ENCODE peak calls at places on chromosomes 1 and 21, in five cellular contexts. One of them, this sample, is unnamed.

GRCh38 chr1:63575340-63575826 is 17.8 kb upstream of the PGM1 start:
- DNase-seq in IMR-90: peak
- DNase-seq in H9: peak
- DNase-seq in neuronal stem cell: peak
- DNase-seq in H1: no peak
- DNase-seq in this sample: no peak

GRCh38 chr21:25385912-25386474 is 221.3 kb downstream of the MRPL39 start:
- DNase-seq in IMR-90: peak
- DNase-seq in H9: peak
- DNase-seq in neuronal stem cell: peak
- DNase-seq in H1: no peak
- DNase-seq in this sample: peak

GRCh38 chr1:160460214-160460642 is 59.9 kb downstream of the VANGL2 start:
- DNase-seq in IMR-90: no peak
- DNase-seq in H9: no peak
- DNase-seq in neuronal stem cell: no peak
- DNase-seq in H1: no peak
- DNase-seq in this sample: no peak

GRCh38 chr1:233045591-233045990 is 95.2 kb downstream of the NTPCR start:
- DNase-seq in IMR-90: peak
- DNase-seq in H9: no peak
- DNase-seq in neuronal stem cell: no peak
- DNase-seq in H1: no peak
- DNase-seq in this sample: no peak

GRCh38 chr1:218156602-218157001 is 128.5 kb upstream of the RRP15 start:
- DNase-seq in IMR-90: no peak
- DNase-seq in H9: peak
- DNase-seq in neuronal stem cell: peak
- DNase-seq in H1: peak
- DNase-seq in this sample: peak

GRCh38 chr1:225470210-225470609 is 42.4 kb upstream of the LBR start:
- DNase-seq in IMR-90: no peak
- DNase-seq in H9: peak
- DNase-seq in neuronal stem cell: no peak
- DNase-seq in H1: no peak
- DNase-seq in this sample: no peak

GRCh38 chr1:198904356-198904755 is 265.5 kb downstream of the PTPRC start:
- DNase-seq in IMR-90: peak
- DNase-seq in H9: no peak
- DNase-seq in neuronal stem cell: no peak
- DNase-seq in H1: no peak
- DNase-seq in this sample: no peak

GRCh38 chr1:153649137-153649866 is 9.2 kb upstream of the SNAPIN start:
- DNase-seq in IMR-90: no peak
- DNase-seq in H9: no peak
- DNase-seq in neuronal stem cell: no peak
- DNase-seq in H1: no peak
- DNase-seq in this sample: no peak

GRCh38 chr1:165930961-165931360 is 103.5 kb downstream of the UCK2 start:
- DNase-seq in IMR-90: no peak
- DNase-seq in H9: no peak
- DNase-seq in neuronal stem cell: no peak
- DNase-seq in H1: no peak
- DNase-seq in this sample: no peak

GRCh38 chr1:19185976-19186375 is 24.1 kb downstream of the UBR4 start:
- DNase-seq in IMR-90: no peak
- DNase-seq in H9: no peak
- DNase-seq in neuronal stem cell: no peak
- DNase-seq in H1: no peak
- DNase-seq in this sample: no peak

GRCh38 chr1:183841950-183842816 is 37.3 kb downstream of the RGL1 start:
- DNase-seq in IMR-90: peak
- DNase-seq in H9: no peak
- DNase-seq in neuronal stem cell: no peak
- DNase-seq in H1: no peak
- DNase-seq in this sample: no peak

GRCh38 chr1:16348414-16349182 is 3.7 kb downstream of the FBXO42 start:
- DNase-seq in IMR-90: peak
- DNase-seq in H9: no peak
- DNase-seq in neuronal stem cell: no peak
- DNase-seq in H1: no peak
- DNase-seq in this sample: peak

GRCh38 chr1:205547932-205548827 is 43.7 kb downstream of the CDK18 start:
- DNase-seq in IMR-90: no peak
- DNase-seq in H9: peak
- DNase-seq in neuronal stem cell: no peak
- DNase-seq in H1: peak
- DNase-seq in this sample: peak

GRCh38 chr1:43997295-43997694 is 5.9 kb downstream of the CCDC24 start:
- DNase-seq in IMR-90: no peak
- DNase-seq in H9: no peak
- DNase-seq in neuronal stem cell: no peak
- DNase-seq in H1: no peak
- DNase-seq in this sample: no peak

GRCh38 chr1:219805191-219805590 is 123.2 kb downstream of the SLC30A10 start:
- DNase-seq in IMR-90: no peak
- DNase-seq in H9: no peak
- DNase-seq in neuronal stem cell: no peak
- DNase-seq in H1: no peak
- DNase-seq in this sample: no peak

GRCh38 chr1:77281491-77282186 is at the start of gene AK5:
- DNase-seq in IMR-90: peak
- DNase-seq in H9: peak
- DNase-seq in neuronal stem cell: peak
- DNase-seq in H1: peak
- DNase-seq in this sample: peak

GRCh38 chr1:24892188-24893153 is 37.6 kb downstream of the RUNX3 start:
- DNase-seq in IMR-90: no peak
- DNase-seq in H9: no peak
- DNase-seq in neuronal stem cell: no peak
- DNase-seq in H1: peak
- DNase-seq in this sample: no peak

GRCh38 chr1:9181176-9181906 is 52.4 kb upstream of the GPR157 start:
- DNase-seq in IMR-90: peak
- DNase-seq in H9: peak
- DNase-seq in neuronal stem cell: peak
- DNase-seq in H1: peak
- DNase-seq in this sample: peak
- H4K8ac ChIP-seq in IMR-90: peak
- H4K8ac ChIP-seq in H9: no peak
- H4K8ac ChIP-seq in neuronal stem cell: no peak
- H4K8ac ChIP-seq in H1: no peak
- H4K8ac ChIP-seq in this sample: no peak

GRCh38 chr1:223756002-223756775 is 43.9 kb downstream of the CAPN2 start:
- DNase-seq in IMR-90: no peak
- DNase-seq in H9: no peak
- DNase-seq in neuronal stem cell: no peak
- DNase-seq in H1: no peak
- DNase-seq in this sample: no peak
- H4K8ac ChIP-seq in IMR-90: no peak
- H4K8ac ChIP-seq in H9: no peak
- H4K8ac ChIP-seq in neuronal stem cell: no peak
- H4K8ac ChIP-seq in H1: no peak
- H4K8ac ChIP-seq in this sample: no peak

DNA sequence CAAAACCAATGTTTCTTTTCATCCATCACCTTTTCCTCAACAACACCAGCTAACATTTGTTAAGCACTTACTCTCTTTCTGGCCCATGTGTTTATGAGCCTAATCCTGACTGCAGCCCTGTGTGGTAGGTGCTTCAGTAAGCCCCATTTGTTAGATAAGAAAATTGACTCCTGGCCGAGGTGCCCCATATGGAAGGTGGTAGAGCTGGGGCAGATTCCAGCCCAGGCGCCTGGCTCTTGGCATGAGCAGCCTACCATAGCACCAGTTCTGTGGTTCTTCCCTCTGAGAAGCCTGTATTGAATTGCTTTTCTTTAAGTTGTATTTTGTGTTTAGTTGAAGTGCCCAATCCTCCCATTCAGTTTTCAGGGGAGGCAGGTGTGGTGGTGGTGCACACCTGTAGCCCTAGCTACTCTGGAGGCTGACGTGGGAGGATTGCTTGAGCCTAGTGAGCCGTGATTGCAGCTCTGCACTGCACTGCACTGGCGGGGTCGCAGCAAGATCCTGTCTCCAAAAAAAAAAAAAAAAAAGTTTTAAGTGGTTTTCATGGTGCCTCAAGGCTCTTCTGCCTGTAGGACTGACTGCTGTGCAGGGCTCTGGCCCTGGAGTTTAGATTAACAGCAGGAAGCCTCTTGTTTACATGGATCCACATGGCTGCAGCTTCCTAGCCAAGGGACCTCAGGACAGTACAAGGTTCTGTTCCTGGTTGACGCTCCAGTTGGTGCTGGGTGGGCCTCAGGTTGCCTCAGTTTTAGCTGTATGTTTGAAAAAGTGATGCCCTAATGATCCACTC is 125.9 kb downstream of the MRPS6 start:
- DNase-seq in IMR-90: no peak
- DNase-seq in H9: no peak
- DNase-seq in neuronal stem cell: no peak
- DNase-seq in H1: peak
- DNase-seq in this sample: peak
- H4K8ac ChIP-seq in IMR-90: no peak
- H4K8ac ChIP-seq in H9: no peak
- H4K8ac ChIP-seq in neuronal stem cell: no peak
- H4K8ac ChIP-seq in H1: no peak
- H4K8ac ChIP-seq in this sample: no peak

GRCh38 chr1:40665335-40666171 is at the start of gene RIMS3:
- DNase-seq in IMR-90: peak
- DNase-seq in H9: peak
- DNase-seq in neuronal stem cell: peak
- DNase-seq in H1: peak
- DNase-seq in this sample: peak
- H4K8ac ChIP-seq in IMR-90: peak
- H4K8ac ChIP-seq in H9: no peak
- H4K8ac ChIP-seq in neuronal stem cell: no peak
- H4K8ac ChIP-seq in H1: no peak
- H4K8ac ChIP-seq in this sample: no peak

GRCh38 chr1:151069103-151069486 is 1.5 kb upstream of the GABPB2 start:
- DNase-seq in IMR-90: no peak
- DNase-seq in H9: no peak
- DNase-seq in neuronal stem cell: no peak
- DNase-seq in H1: no peak
- DNase-seq in this sample: no peak

GRCh38 chr1:151065089-151065645 is 5.0 kb downstream of the MLLT11 start:
- DNase-seq in IMR-90: no peak
- DNase-seq in H9: no peak
- DNase-seq in neuronal stem cell: no peak
- DNase-seq in H1: no peak
- DNase-seq in this sample: no peak

GRCh38 chr1:151062738-151063371 is 2.7 kb downstream of the MLLT11 start:
- DNase-seq in IMR-90: peak
- DNase-seq in H9: no peak
- DNase-seq in neuronal stem cell: no peak
- DNase-seq in H1: no peak
- DNase-seq in this sample: peak

GRCh38 chr1:151072224-151072623 is 1.7 kb downstream of the GABPB2 start:
- DNase-seq in IMR-90: no peak
- DNase-seq in H9: no peak
- DNase-seq in neuronal stem cell: no peak
- DNase-seq in H1: no peak
- DNase-seq in this sample: no peak

DNA sequence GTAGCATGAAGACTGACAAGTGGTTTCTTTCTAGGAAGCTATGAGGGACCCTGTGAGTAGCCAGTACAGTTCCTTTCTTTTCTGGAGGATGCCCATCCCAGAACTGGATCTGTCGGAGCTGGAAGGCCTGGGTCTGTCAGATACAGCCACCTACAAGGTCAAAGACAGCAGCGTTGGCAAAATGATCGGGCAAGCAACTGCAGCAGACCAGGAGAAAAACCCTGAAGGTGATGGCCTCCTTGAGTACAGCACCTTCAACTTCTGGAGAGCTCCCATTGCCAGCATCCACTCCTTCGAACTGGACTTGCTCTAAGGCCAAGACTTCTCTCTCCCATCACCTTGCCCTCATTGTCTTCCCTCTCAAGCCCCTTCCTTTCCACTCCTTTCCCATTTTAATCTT is 3.4 kb upstream of the GABPB2 start:
- DNase-seq in IMR-90: no peak
- DNase-seq in H9: no peak
- DNase-seq in neuronal stem cell: no peak
- DNase-seq in H1: no peak
- DNase-seq in this sample: no peak
- H4K8ac ChIP-seq in IMR-90: no peak
- H4K8ac ChIP-seq in H9: no peak
- H4K8ac ChIP-seq in neuronal stem cell: no peak
- H4K8ac ChIP-seq in H1: no peak
- H4K8ac ChIP-seq in this sample: no peak

DNA sequence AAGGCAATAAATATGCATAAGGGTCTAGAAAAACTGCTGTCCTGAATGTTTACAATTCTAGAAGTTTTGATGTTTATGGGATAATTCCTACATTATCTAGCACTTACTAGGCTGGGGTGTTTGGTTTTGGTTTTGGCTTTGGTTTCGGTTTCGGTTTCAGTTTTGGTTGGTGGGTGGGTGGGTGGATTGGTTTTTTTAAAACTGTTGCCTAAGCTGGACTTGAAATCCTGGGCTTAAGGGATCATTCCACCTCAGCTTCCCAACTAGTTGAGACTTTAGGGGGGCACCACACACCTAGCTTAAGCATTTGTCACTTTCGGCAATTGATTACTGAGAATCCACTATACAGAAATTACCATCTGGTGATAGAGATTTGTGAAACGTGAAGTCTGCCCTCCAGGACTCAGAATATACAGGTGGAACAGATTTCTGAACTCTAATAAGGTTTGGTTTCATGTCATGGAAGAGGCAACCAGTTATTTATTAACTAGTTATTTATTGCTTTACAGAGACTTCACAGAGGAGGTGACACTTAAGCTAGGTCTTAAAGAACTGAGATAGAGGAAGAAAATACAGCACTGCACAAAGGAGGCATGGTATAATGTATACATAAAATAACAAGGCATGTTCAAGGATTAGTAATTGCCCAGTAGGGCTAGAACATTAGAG is 69.6 kb downstream of the PIK3R3 start:
- DNase-seq in IMR-90: peak
- DNase-seq in H9: no peak
- DNase-seq in neuronal stem cell: no peak
- DNase-seq in H1: no peak
- DNase-seq in this sample: no peak
- H4K8ac ChIP-seq in IMR-90: peak
- H4K8ac ChIP-seq in H9: no peak
- H4K8ac ChIP-seq in neuronal stem cell: no peak
- H4K8ac ChIP-seq in H1: no peak
- H4K8ac ChIP-seq in this sample: no peak